ENCODE peak calls at places on chromosomes 7 and 10, in four cellular contexts. One of them, this sample, is unnamed.

GRCh38 chr7:46848944-46849343 is 733.0 kb downstream of the TNS3 start:
- DNase-seq in stomach: no peak
- DNase-seq in heart left ventricle: no peak
- DNase-seq in body of pancreas: no peak
- DNase-seq in this sample: no peak

GRCh38 chr7:11427686-11428273 is 404.2 kb downstream of the THSD7A start:
- DNase-seq in stomach: no peak
- DNase-seq in heart left ventricle: no peak
- DNase-seq in body of pancreas: no peak
- DNase-seq in this sample: peak

GRCh38 chr10:79055100-79055782 is 13.5 kb upstream of the ZMIZ1 start:
- DNase-seq in stomach: peak
- DNase-seq in heart left ventricle: no peak
- DNase-seq in body of pancreas: no peak
- DNase-seq in this sample: no peak

GRCh38 chr7:111853231-111853990 is 291.1 kb upstream of the IMMP2L start:
- DNase-seq in stomach: no peak
- DNase-seq in heart left ventricle: no peak
- DNase-seq in body of pancreas: no peak
- DNase-seq in this sample: no peak

GRCh38 chr10:69404786-69405185 is 11.9 kb downstream of the TACR2 start:
- DNase-seq in stomach: no peak
- DNase-seq in heart left ventricle: peak
- DNase-seq in body of pancreas: no peak
- DNase-seq in this sample: no peak

GRCh38 chr7:136654406-136654805 is 214.0 kb upstream of the CHRM2 start:
- DNase-seq in stomach: no peak
- DNase-seq in heart left ventricle: no peak
- DNase-seq in body of pancreas: no peak
- DNase-seq in this sample: no peak

GRCh38 chr7:155980841-155981240 is 168.6 kb upstream of the SHH start:
- DNase-seq in stomach: peak
- DNase-seq in heart left ventricle: peak
- DNase-seq in body of pancreas: no peak
- DNase-seq in this sample: no peak

GRCh38 chr7:131502810-131503545 is 53.5 kb downstream of the PODXL start:
- DNase-seq in stomach: no peak
- DNase-seq in heart left ventricle: peak
- DNase-seq in body of pancreas: no peak
- DNase-seq in this sample: no peak

GRCh38 chr7:88306590-88307048 is at the start of gene STEAP4:
- DNase-seq in stomach: peak
- DNase-seq in heart left ventricle: peak
- DNase-seq in body of pancreas: peak
- DNase-seq in this sample: peak

GRCh38 chr7:101781384-101781783 is 36.0 kb upstream of the CUX1 start:
- DNase-seq in stomach: no peak
- DNase-seq in heart left ventricle: no peak
- DNase-seq in body of pancreas: peak
- DNase-seq in this sample: no peak

GRCh38 chr7:117091721-117092120 is 138.4 kb downstream of the ST7 start:
- DNase-seq in stomach: no peak
- DNase-seq in heart left ventricle: no peak
- DNase-seq in body of pancreas: no peak
- DNase-seq in this sample: no peak

GRCh38 chr10:126131338-126131737 is 235.0 kb downstream of the FANK1 start:
- DNase-seq in stomach: no peak
- DNase-seq in heart left ventricle: no peak
- DNase-seq in body of pancreas: no peak
- DNase-seq in this sample: no peak

GRCh38 chr7:69598487-69599148 is 343 bp downstream of the AUTS2 start:
- DNase-seq in stomach: no peak
- DNase-seq in heart left ventricle: peak
- DNase-seq in body of pancreas: no peak
- DNase-seq in this sample: peak

GRCh38 chr7:100444311-100445278 is 8.3 kb upstream of the PPP1R35 start:
- DNase-seq in stomach: no peak
- DNase-seq in heart left ventricle: peak
- DNase-seq in body of pancreas: no peak
- DNase-seq in this sample: no peak

GRCh38 chr7:6258440-6259182 is 13.8 kb downstream of the CYTH3 start:
- DNase-seq in stomach: no peak
- DNase-seq in heart left ventricle: no peak
- DNase-seq in body of pancreas: no peak
- DNase-seq in this sample: no peak

GRCh38 chr10:60910543-60910942 is 33.4 kb downstream of the RHOBTB1 start:
- DNase-seq in stomach: peak
- DNase-seq in heart left ventricle: no peak
- DNase-seq in body of pancreas: peak
- DNase-seq in this sample: no peak

GRCh38 chr7:93159490-93159889 is 11.3 kb upstream of the SAMD9L start:
- DNase-seq in stomach: no peak
- DNase-seq in heart left ventricle: no peak
- DNase-seq in body of pancreas: no peak
- DNase-seq in this sample: no peak

GRCh38 chr7:80630611-80631010 is 7.8 kb upstream of the CD36 start:
- DNase-seq in stomach: no peak
- DNase-seq in heart left ventricle: no peak
- DNase-seq in body of pancreas: no peak
- DNase-seq in this sample: no peak

GRCh38 chr10:43212043-43212721 is 54.7 kb downstream of the RASGEF1A start:
- DNase-seq in stomach: no peak
- DNase-seq in heart left ventricle: no peak
- DNase-seq in body of pancreas: no peak
- DNase-seq in this sample: no peak

GRCh38 chr10:6195891-6196290 is 6.8 kb upstream of the PFKFB3 start:
- DNase-seq in stomach: no peak
- DNase-seq in heart left ventricle: peak
- DNase-seq in body of pancreas: no peak
- DNase-seq in this sample: no peak

GRCh38 chr7:129925416-129926002 is 27.3 kb downstream of the UBE2H start:
- DNase-seq in stomach: no peak
- DNase-seq in heart left ventricle: peak
- DNase-seq in body of pancreas: no peak
- DNase-seq in this sample: no peak

GRCh38 chr10:116521424-116522305 is 24.1 kb upstream of the PNLIP start:
- DNase-seq in stomach: no peak
- DNase-seq in heart left ventricle: no peak
- DNase-seq in body of pancreas: peak
- DNase-seq in this sample: no peak

GRCh38 chr10:69425513-69426298 is 9.0 kb upstream of the TACR2 start:
- DNase-seq in stomach: peak
- DNase-seq in heart left ventricle: no peak
- DNase-seq in body of pancreas: peak
- DNase-seq in this sample: peak

GRCh38 chr10:107859065-107859464 is 694.6 kb upstream of the SORCS1 start:
- DNase-seq in stomach: no peak
- DNase-seq in heart left ventricle: no peak
- DNase-seq in body of pancreas: no peak
- DNase-seq in this sample: no peak
- H3K27ac ChIP-seq in stomach: no peak
- H3K27ac ChIP-seq in heart left ventricle: no peak
- H3K27ac ChIP-seq in body of pancreas: no peak
- H3K27ac ChIP-seq in this sample: no peak

GRCh38 chr7:14637968-14638367 is 264.6 kb downstream of the DGKB start:
- DNase-seq in stomach: no peak
- DNase-seq in heart left ventricle: no peak
- DNase-seq in body of pancreas: no peak
- DNase-seq in this sample: no peak
- TF ChIP-seq CTCF in stomach: no peak
- TF ChIP-seq CTCF in heart left ventricle: no peak
- TF ChIP-seq CTCF in body of pancreas: no peak
- TF ChIP-seq CTCF in this sample: no peak

GRCh38 chr7:107754642-107755041 is 10.7 kb downstream of the CBLL1 start:
- DNase-seq in stomach: no peak
- DNase-seq in heart left ventricle: no peak
- DNase-seq in body of pancreas: no peak
- DNase-seq in this sample: no peak

GRCh38 chr7:107758667-107759066 is 14.7 kb downstream of the CBLL1 start:
- DNase-seq in stomach: no peak
- DNase-seq in heart left ventricle: no peak
- DNase-seq in body of pancreas: no peak
- DNase-seq in this sample: no peak
- TF ChIP-seq POLR2A in stomach: no peak
- TF ChIP-seq POLR2A in heart left ventricle: no peak
- TF ChIP-seq POLR2A in body of pancreas: no peak
- TF ChIP-seq POLR2A in this sample: no peak

GRCh38 chr7:24975172-24975571 is 4.8 kb downstream of the OSBPL3 start:
- DNase-seq in stomach: no peak
- DNase-seq in heart left ventricle: no peak
- DNase-seq in body of pancreas: no peak
- DNase-seq in this sample: no peak
- H3K27ac ChIP-seq in stomach: no peak
- H3K27ac ChIP-seq in heart left ventricle: no peak
- H3K27ac ChIP-seq in body of pancreas: no peak
- H3K27ac ChIP-seq in this sample: no peak

GRCh38 chr7:106036004-106036403 is 72.9 kb downstream of the CDHR3 start:
- DNase-seq in stomach: no peak
- DNase-seq in heart left ventricle: no peak
- DNase-seq in body of pancreas: no peak
- DNase-seq in this sample: no peak

GRCh38 chr7:106039486-106040060 is 72.5 kb downstream of the SYPL1 start:
- DNase-seq in stomach: no peak
- DNase-seq in heart left ventricle: no peak
- DNase-seq in body of pancreas: no peak
- DNase-seq in this sample: no peak

GRCh38 chr7:106038916-106039315 is 73.2 kb downstream of the SYPL1 start:
- DNase-seq in stomach: no peak
- DNase-seq in heart left ventricle: no peak
- DNase-seq in body of pancreas: no peak
- DNase-seq in this sample: no peak

GRCh38 chr7:106037489-106038176 is 74.5 kb downstream of the SYPL1 start:
- DNase-seq in stomach: no peak
- DNase-seq in heart left ventricle: no peak
- DNase-seq in body of pancreas: no peak
- DNase-seq in this sample: no peak

GRCh38 chr7:106038289-106038688 is 73.8 kb downstream of the SYPL1 start:
- DNase-seq in stomach: no peak
- DNase-seq in heart left ventricle: no peak
- DNase-seq in body of pancreas: no peak
- DNase-seq in this sample: no peak
- TF ChIP-seq CTCF in stomach: no peak
- TF ChIP-seq CTCF in heart left ventricle: no peak
- TF ChIP-seq CTCF in body of pancreas: no peak
- TF ChIP-seq CTCF in this sample: no peak

GRCh38 chr10:122050316-122050715 is 61.4 kb downstream of the TACC2 start:
- DNase-seq in stomach: peak
- DNase-seq in heart left ventricle: no peak
- DNase-seq in body of pancreas: no peak
- DNase-seq in this sample: no peak

GRCh38 chr10:122051609-122052385 is 62.8 kb downstream of the TACC2 start:
- DNase-seq in stomach: peak
- DNase-seq in heart left ventricle: peak
- DNase-seq in body of pancreas: peak
- DNase-seq in this sample: peak

GRCh38 chr10:122052702-122053101 is 63.7 kb downstream of the TACC2 start:
- DNase-seq in stomach: no peak
- DNase-seq in heart left ventricle: no peak
- DNase-seq in body of pancreas: no peak
- DNase-seq in this sample: no peak

GRCh38 chr10:122049076-122049475 is 60.1 kb downstream of the TACC2 start:
- DNase-seq in stomach: no peak
- DNase-seq in heart left ventricle: no peak
- DNase-seq in body of pancreas: no peak
- DNase-seq in this sample: no peak

DNA sequence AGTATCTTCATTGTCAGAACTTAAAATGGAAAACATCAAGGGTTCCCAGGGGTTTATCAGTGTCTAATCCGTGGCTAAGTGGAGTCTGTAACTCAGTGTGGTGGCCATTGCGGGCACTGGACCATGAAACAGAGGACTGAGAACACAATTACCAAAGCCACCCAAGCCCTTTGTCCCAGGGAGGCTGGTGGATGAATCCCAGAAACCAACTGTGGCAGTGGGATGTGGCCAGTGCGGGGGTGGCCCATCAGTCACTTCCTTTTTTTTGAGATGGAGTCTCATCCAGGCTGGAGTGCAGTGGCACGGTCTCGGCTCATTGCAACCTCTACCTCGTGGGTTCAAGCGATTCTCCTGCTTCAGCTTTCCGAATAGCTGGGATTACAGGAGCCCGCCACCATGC is 61.8 kb downstream of the TACC2 start:
- DNase-seq in stomach: no peak
- DNase-seq in heart left ventricle: no peak
- DNase-seq in body of pancreas: no peak
- DNase-seq in this sample: no peak
- TF ChIP-seq POLR2A in stomach: no peak
- TF ChIP-seq POLR2A in heart left ventricle: no peak
- TF ChIP-seq POLR2A in body of pancreas: no peak
- TF ChIP-seq POLR2A in this sample: no peak

DNA sequence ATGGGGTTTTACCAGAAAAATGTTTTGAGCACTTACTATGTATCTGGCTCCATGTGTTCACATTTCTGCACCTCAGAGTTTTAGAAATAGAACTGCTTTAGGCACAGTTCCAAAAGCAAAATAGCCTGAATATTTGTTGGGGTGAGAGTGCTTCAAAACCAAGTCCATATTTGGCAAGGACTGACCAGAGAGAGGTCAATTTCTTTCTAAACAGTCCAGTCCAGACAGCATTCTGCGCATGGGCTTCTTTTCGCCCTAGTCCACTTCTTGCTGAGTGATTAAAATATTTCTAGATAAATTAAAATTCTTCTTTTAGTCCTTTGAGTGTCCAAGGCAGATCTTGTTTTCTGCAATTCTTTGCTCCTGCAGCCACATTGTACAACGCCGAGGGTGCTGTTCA is 427.0 kb downstream of the PHTF2 start:
- DNase-seq in stomach: no peak
- DNase-seq in heart left ventricle: no peak
- DNase-seq in body of pancreas: no peak
- DNase-seq in this sample: no peak
- H3K27ac ChIP-seq in stomach: no peak
- H3K27ac ChIP-seq in heart left ventricle: no peak
- H3K27ac ChIP-seq in body of pancreas: no peak
- H3K27ac ChIP-seq in this sample: no peak

GRCh38 chr7:149284850-149285580 is 23.0 kb downstream of the ZNF783 start:
- DNase-seq in stomach: peak
- DNase-seq in heart left ventricle: peak
- DNase-seq in body of pancreas: peak
- DNase-seq in this sample: peak
- TF ChIP-seq CTCF in stomach: no peak
- TF ChIP-seq CTCF in heart left ventricle: no peak
- TF ChIP-seq CTCF in body of pancreas: no peak
- TF ChIP-seq CTCF in this sample: peak

This sample was measured in prostate gland.